ENCODE peak calls at places on chromosomes 11 and 22, in nine cellular contexts. X is SK-MEL-5; Z is activated CD4-positive, alpha-beta T cell treated with anti-CD3 and anti-CD28 coated beads for 48 hours; N is NCI-H460; I is LNCaP clone FGC; G is stimulated activated CD8-positive, alpha-beta memory T cell treated with anti-CD3 and anti-CD28 coated beads, Interleukin-2, amount 100 ng/mL, for 1 hour; J is amygdala; S is EL; P is adrenal gland. Y is an unnamed sample.

GRCh38 chr11:102467080-102467708 is 14.6 kb upstream of the TMEM123 start:
- DNase-seq in X (no peak), P (no peak), J (no peak), Z (no peak), N (no peak), G (no peak), S (no peak), I (peak), Y (no peak)

GRCh38 chr22:33851985-33852384 is 68.3 kb downstream of the LARGE1 start:
- DNase-seq in P (no peak), N (no peak), X (no peak), Z (no peak), I (peak), J (no peak), S (no peak), G (no peak), Y (no peak)

GRCh38 chr22:20008221-20008995 is 8.2 kb downstream of the ARVCF start:
- DNase-seq in S (no peak), J (no peak), G (no peak), X (no peak), Z (no peak), P (no peak), N (no peak), I (no peak), Y (no peak)

GRCh38 chr11:46112961-46113617 is 8.2 kb downstream of the PHF21A start:
- DNase-seq in I (no peak), G (no peak), Z (peak), N (peak), P (no peak), S (peak), X (peak), J (no peak), Y (no peak)

GRCh38 chr22:27726344-27726725 is 75.2 kb downstream of the MN1 start:
- DNase-seq in S (no peak), I (no peak), J (no peak), N (no peak), G (no peak), Z (no peak), X (no peak), P (no peak), Y (no peak)

GRCh38 chr11:99176430-99176829 is 155.7 kb downstream of the CNTN5 start:
- DNase-seq in J (no peak), Z (no peak), P (no peak), S (no peak), X (no peak), N (no peak), I (no peak), G (no peak), Y (no peak)

GRCh38 chr11:123690490-123690889 is 36.1 kb upstream of the SCN3B start:
- DNase-seq in G (no peak), J (no peak), S (peak), P (no peak), Z (peak), N (peak), X (no peak), I (no peak), Y (no peak)

GRCh38 chr11:58057481-58057880 is 26.7 kb downstream of the OR6Q1 start:
- DNase-seq in N (no peak), X (no peak), I (no peak), P (no peak), G (no peak), S (peak), Z (no peak), J (no peak), Y (no peak)

GRCh38 chr11:72781063-72781312 is 12.9 kb downstream of the STARD10 start:
- DNase-seq in N (no peak), G (no peak), S (no peak), Z (no peak), P (no peak), X (no peak), I (peak), J (no peak), Y (no peak)

GRCh38 chr11:65165847-65166317 is 4.2 kb upstream of the SPDYC start:
- DNase-seq in S (no peak), Z (no peak), G (no peak), P (no peak), N (no peak), J (no peak), X (no peak), I (no peak), Y (no peak)

GRCh38 chr22:42265321-42265720 is 5.1 kb downstream of the TCF20 start:
- DNase-seq in I (no peak), S (no peak), Z (no peak), X (no peak), N (no peak), P (no peak), J (no peak), G (no peak), Y (no peak)

GRCh38 chr11:106216281-106216680 is 138.8 kb downstream of the AASDHPPT start:
- DNase-seq in Z (no peak), S (no peak), P (no peak), X (no peak), G (no peak), I (no peak), N (no peak), J (no peak), Y (no peak)

GRCh38 chr11:104678408-104678807 is 219.9 kb downstream of the CASP12 start:
- DNase-seq in P (no peak), I (no peak), J (no peak), N (no peak), Z (no peak), S (no peak), X (no peak), G (no peak), Y (no peak)

GRCh38 chr11:86396403-86396802 is 21.7 kb downstream of the CCDC81 start:
- DNase-seq in N (no peak), Z (no peak), S (peak), X (no peak), I (no peak), G (no peak), J (no peak), P (no peak), Y (no peak)

GRCh38 chr22:17773606-17774205 is 563 bp downstream of the BID start:
- DNase-seq in I (no peak), Z (peak), X (peak), P (no peak), G (peak), S (peak), N (no peak), J (peak), Y (peak)

Y was measured in hippocampal formation.